ENCODE peak calls at places on chromosome 16, in five cellular contexts. U is cardiac muscle cell, R is SK-N-SH, S is small intestine, E is esophagus squamous epithelium. J is an unnamed sample.

GRCh38 chr16:3732171-3732570 is 14.8 kb upstream of the TRAP1 start:
- DNase-seq in U (no peak), R (no peak), S (no peak), E (no peak), J (no peak)

GRCh38 chr16:70715860-70716357 is 30.1 kb upstream of the MTSS2 start:
- DNase-seq in U (no peak), R (peak; percentile 64), S (no peak), E (no peak), J (no peak)

GRCh38 chr16:78122774-78123315 is 23.4 kb downstream of the WWOX start:
- DNase-seq in U (peak; percentile 54), R (peak; percentile 56), S (peak; percentile 65), E (no peak), J (no peak)

GRCh38 chr16:64870859-64871258 is 251.0 kb downstream of the CDH11 start:
- DNase-seq in U (no peak), R (peak; percentile 10), S (no peak), E (no peak), J (no peak)

GRCh38 chr16:57077714-57078113 is 14.7 kb upstream of the CPNE2 start:
- DNase-seq in U (no peak), R (no peak), S (no peak), E (no peak), J (no peak)

GRCh38 chr16:13923703-13924298 is 3.8 kb downstream of the ERCC4 start:
- DNase-seq in U (peak; percentile 55), R (peak; percentile 48), S (peak; percentile 43), E (no peak), J (no peak)

GRCh38 chr16:67782567-67783352 is 23.6 kb downstream of the RANBP10 start:
- DNase-seq in U (peak; percentile 44), R (no peak), S (no peak), E (no peak), J (no peak)

GRCh38 chr16:57668259-57668563 is at the start of gene ADGRG3:
- DNase-seq in U (no peak), R (no peak), S (no peak), E (no peak), J (no peak)

GRCh38 chr16:48613061-48613957 is 3.3 kb upstream of the N4BP1 start:
- DNase-seq in U (no peak), R (no peak), S (peak; percentile 89), E (no peak), J (no peak)

GRCh38 chr16:8649829-8650554 is 24.4 kb upstream of the ABAT start:
- DNase-seq in U (no peak), R (no peak), S (no peak), E (no peak), J (no peak)

GRCh38 chr16:72743011-72743761 is 304.7 kb downstream of the ZFHX3 start:
- DNase-seq in U (no peak), R (no peak), S (no peak), E (no peak), J (no peak)

GRCh38 chr16:22372882-22373661 is 1.3 kb downstream of the CDR2 start:
- DNase-seq in U (no peak), R (no peak), S (peak; percentile 31), E (no peak), J (no peak)

GRCh38 chr16:47197536-47198179 is 53.9 kb upstream of the NETO2 start:
- DNase-seq in U (no peak), R (no peak), S (no peak), E (no peak), J (no peak)

GRCh38 chr16:89269805-89270665 is 52.5 kb downstream of the ZNF778 start:
- DNase-seq in U (no peak), R (no peak), S (peak; percentile 56), E (no peak), J (no peak)

GRCh38 chr16:80015566-80015965 is 415.0 kb upstream of the MAF start:
- DNase-seq in U (no peak), R (no peak), S (no peak), E (no peak), J (no peak)

GRCh38 chr16:49830873-49831272 is 25.0 kb downstream of the ZNF423 start:
- DNase-seq in U (no peak), R (no peak), S (no peak), E (no peak), J (no peak)

GRCh38 chr16:49335828-49336227 is 37.8 kb upstream of the C16orf78 start:
- DNase-seq in U (no peak), R (no peak), S (no peak), E (no peak), J (no peak)

GRCh38 chr16:19131809-19132777 is 18.3 kb downstream of the ITPRIPL2 start:
- DNase-seq in U (no peak), R (no peak), S (no peak), E (no peak), J (no peak)

GRCh38 chr16:73302942-73303341 is 255.0 kb upstream of the ZFHX3 start:
- DNase-seq in U (no peak), R (no peak), S (no peak), E (no peak), J (no peak)

GRCh38 chr16:88585269-88585668 is 15.1 kb downstream of the ZC3H18 start:
- DNase-seq in U (no peak), R (no peak), S (no peak), E (no peak), J (no peak)

GRCh38 chr16:4053663-4054479 is 62.4 kb downstream of the ADCY9 start:
- DNase-seq in U (no peak), R (no peak), S (no peak), E (no peak), J (peak; percentile 84)

DNA sequence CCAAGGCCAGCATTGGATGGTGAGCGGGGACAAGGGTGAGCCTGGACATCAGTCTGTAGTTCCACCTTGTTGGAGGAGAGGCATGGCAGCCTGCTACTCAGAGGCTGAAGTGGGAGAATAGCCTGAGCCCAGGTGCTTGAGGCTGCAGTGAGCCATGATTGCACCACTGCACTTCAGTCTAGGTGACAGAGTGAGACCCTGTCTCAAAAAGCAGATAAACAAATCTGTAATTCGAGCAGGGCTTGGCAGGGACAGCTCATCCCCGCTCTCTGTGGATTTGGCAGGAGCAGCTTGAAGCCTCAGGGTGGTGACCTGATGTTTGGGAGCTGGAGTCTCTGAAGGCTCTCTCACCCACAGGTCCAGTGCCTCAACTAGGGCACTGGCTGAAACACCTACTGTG is 38.6 kb upstream of the ZCCHC14 start:
- DNase-seq in U (no peak), R (no peak), S (no peak), E (no peak), J (no peak)
- H3K4me1 ChIP-seq in U (no peaks in the 10 kb centered on the region), R (no peaks in the 10 kb centered on the region), S (no peaks in the 10 kb centered on the region), E (no peaks in the 10 kb centered on the region), J (no peaks in the 10 kb centered on the region)

GRCh38 chr16:84641643-84642358 is 6.5 kb upstream of the KLHL36 start:
- DNase-seq in U (no peak), R (no peak), S (no peak), E (no peak), J (peak; percentile 16)
- H3K27ac ChIP-seq in U (no peak overlapping the region), R (no peak overlapping the region), S (peak overlapping the region; percentile 8), E (peak overlapping the region; percentile 81), J (no peak overlapping the region)

DNA sequence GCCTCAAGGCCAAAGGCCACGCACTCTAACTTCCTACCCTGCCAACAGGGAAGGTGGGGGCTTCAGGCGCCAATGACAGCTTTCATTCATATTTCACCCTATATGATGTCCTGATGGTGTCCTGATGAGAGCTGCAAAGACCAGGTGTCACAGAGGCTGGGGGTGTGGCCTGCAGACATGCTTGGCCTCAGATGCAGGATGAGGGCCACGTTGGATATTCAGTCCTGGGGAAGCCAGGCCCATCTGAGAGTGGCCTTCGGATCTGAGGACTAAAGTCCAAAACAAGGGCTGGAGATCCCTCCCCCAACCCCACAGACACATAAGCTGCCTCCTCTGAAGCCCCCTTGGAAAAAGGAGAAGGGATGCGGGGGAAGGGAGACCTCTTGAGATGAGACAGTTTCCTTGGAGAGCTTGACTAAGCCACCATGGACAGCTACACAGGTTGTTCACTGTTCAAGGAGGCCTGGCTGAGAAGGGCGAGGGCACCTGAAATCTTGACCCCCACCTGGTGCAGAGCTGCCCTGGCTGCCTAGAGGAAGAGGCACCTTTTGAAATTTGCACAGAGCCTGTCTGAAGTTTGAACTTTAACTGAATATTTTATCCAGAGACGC is 24.3 kb upstream of the GSG1L start:
- DNase-seq in U (no peak), R (no peak), S (no peak), E (no peak), J (no peak)
- H3K4me3 ChIP-seq in U (no peak overlapping the region), R (no peak overlapping the region), S (no peak overlapping the region), E (no peak overlapping the region), J (no peak overlapping the region)

GRCh38 chr16:17408955-17409441 is 61.8 kb downstream of the XYLT1 start:
- DNase-seq in U (no peak), R (no peak), S (no peak), E (no peak), J (no peak)
- H3K4me1 ChIP-seq in U (no peaks in the 10 kb centered on the region), R (peaks cover 17% of the 10 kb centered on the region), S (no peaks in the 10 kb centered on the region), E (no peaks in the 10 kb centered on the region), J (peaks cover 2% of the 10 kb centered on the region)

GRCh38 chr16:10266809-10267208 is 84.6 kb upstream of the GRIN2A start:
- DNase-seq in U (no peak), R (no peak), S (no peak), E (no peak), J (no peak)

GRCh38 chr16:10265770-10266615 is 83.8 kb upstream of the GRIN2A start:
- DNase-seq in U (no peak), R (no peak), S (no peak), E (no peak), J (no peak)

DNA sequence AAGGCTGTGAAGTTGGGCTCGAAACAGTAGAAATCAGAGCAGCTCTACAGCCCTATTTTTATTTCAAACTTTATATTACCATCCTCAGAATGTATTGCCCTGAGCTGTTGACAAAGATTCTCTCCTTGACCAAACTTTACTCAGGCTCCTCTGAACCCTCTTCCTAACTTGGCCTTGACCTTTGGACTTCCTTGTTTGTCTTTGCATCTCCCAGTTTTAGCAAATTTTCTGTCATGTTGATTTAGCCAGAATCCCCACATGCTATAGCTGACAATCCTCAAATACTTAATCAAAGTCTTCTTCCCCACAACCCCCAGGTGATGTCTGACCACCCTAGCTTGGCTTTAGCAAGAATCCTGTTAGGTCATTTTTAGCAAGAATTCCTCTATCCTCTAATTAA is 87.4 kb upstream of the GRIN2A start:
- DNase-seq in U (no peak), R (no peak), S (no peak), E (no peak), J (no peak)
- H3K27ac ChIP-seq in U (no peak overlapping the region), R (no peak overlapping the region), S (no peak overlapping the region), E (no peak overlapping the region), J (no peak overlapping the region)